ENCODE peak calls at places on chromosome 21, in seven cellular contexts. One of them, this sample, is unnamed.

GRCh38 chr21:31760931-31761330 is 29.0 kb upstream of the SCAF4 start:
- DNase-seq in retina: no peak
- DNase-seq in stimulated activated CD4-positive, alpha-beta T cell treated with anti-CD3 and anti-CD28 coated beads, Interleukin-4, amount 100 ng/mL, for 4 hours: no peak
- DNase-seq in GM12892: no peak
- DNase-seq in amniotic epithelial cell: no peak
- DNase-seq in foreskin fibroblast: no peak
- DNase-seq in endothelial cell: no peak
- DNase-seq in this sample: no peak

GRCh38 chr21:44432841-44433790 is 22.2 kb upstream of the LRRC3 start:
- DNase-seq in retina: no peak
- DNase-seq in stimulated activated CD4-positive, alpha-beta T cell treated with anti-CD3 and anti-CD28 coated beads, Interleukin-4, amount 100 ng/mL, for 4 hours: no peak
- DNase-seq in GM12892: no peak
- DNase-seq in amniotic epithelial cell: no peak
- DNase-seq in foreskin fibroblast: no peak
- DNase-seq in endothelial cell: no peak
- DNase-seq in this sample: no peak

GRCh38 chr21:39441502-39442475 is 3.8 kb downstream of the LCA5L start:
- DNase-seq in retina: no peak
- DNase-seq in stimulated activated CD4-positive, alpha-beta T cell treated with anti-CD3 and anti-CD28 coated beads, Interleukin-4, amount 100 ng/mL, for 4 hours: peak
- DNase-seq in GM12892: no peak
- DNase-seq in amniotic epithelial cell: peak
- DNase-seq in foreskin fibroblast: peak
- DNase-seq in endothelial cell: peak
- DNase-seq in this sample: peak

GRCh38 chr21:41877901-41878830 is 978 bp downstream of the PRDM15 start:
- DNase-seq in retina: peak
- DNase-seq in stimulated activated CD4-positive, alpha-beta T cell treated with anti-CD3 and anti-CD28 coated beads, Interleukin-4, amount 100 ng/mL, for 4 hours: peak
- DNase-seq in GM12892: no peak
- DNase-seq in amniotic epithelial cell: peak
- DNase-seq in foreskin fibroblast: peak
- DNase-seq in endothelial cell: no peak
- DNase-seq in this sample: peak

GRCh38 chr21:45347048-45347711 is 57.8 kb upstream of the COL18A1 start:
- DNase-seq in retina: peak
- DNase-seq in stimulated activated CD4-positive, alpha-beta T cell treated with anti-CD3 and anti-CD28 coated beads, Interleukin-4, amount 100 ng/mL, for 4 hours: no peak
- DNase-seq in GM12892: no peak
- DNase-seq in amniotic epithelial cell: no peak
- DNase-seq in foreskin fibroblast: no peak
- DNase-seq in endothelial cell: no peak
- DNase-seq in this sample: no peak

GRCh38 chr21:42175110-42175710 is 43.7 kb upstream of the ABCG1 start:
- DNase-seq in retina: no peak
- DNase-seq in stimulated activated CD4-positive, alpha-beta T cell treated with anti-CD3 and anti-CD28 coated beads, Interleukin-4, amount 100 ng/mL, for 4 hours: no peak
- DNase-seq in GM12892: no peak
- DNase-seq in amniotic epithelial cell: no peak
- DNase-seq in foreskin fibroblast: no peak
- DNase-seq in endothelial cell: no peak
- DNase-seq in this sample: no peak

GRCh38 chr21:20249401-20249800 is 748.8 kb upstream of the NCAM2 start:
- DNase-seq in retina: no peak
- DNase-seq in stimulated activated CD4-positive, alpha-beta T cell treated with anti-CD3 and anti-CD28 coated beads, Interleukin-4, amount 100 ng/mL, for 4 hours: no peak
- DNase-seq in GM12892: no peak
- DNase-seq in amniotic epithelial cell: no peak
- DNase-seq in foreskin fibroblast: no peak
- DNase-seq in endothelial cell: no peak
- DNase-seq in this sample: no peak

GRCh38 chr21:38126677-38127271 is 130.0 kb upstream of the KCNJ15 start:
- DNase-seq in retina: peak
- DNase-seq in stimulated activated CD4-positive, alpha-beta T cell treated with anti-CD3 and anti-CD28 coated beads, Interleukin-4, amount 100 ng/mL, for 4 hours: peak
- DNase-seq in GM12892: peak
- DNase-seq in amniotic epithelial cell: peak
- DNase-seq in foreskin fibroblast: peak
- DNase-seq in endothelial cell: peak
- DNase-seq in this sample: peak

GRCh38 chr21:45515241-45516061 is 26.8 kb downstream of the SLC19A1 start:
- DNase-seq in retina: no peak
- DNase-seq in stimulated activated CD4-positive, alpha-beta T cell treated with anti-CD3 and anti-CD28 coated beads, Interleukin-4, amount 100 ng/mL, for 4 hours: no peak
- DNase-seq in GM12892: no peak
- DNase-seq in amniotic epithelial cell: no peak
- DNase-seq in foreskin fibroblast: no peak
- DNase-seq in endothelial cell: no peak
- DNase-seq in this sample: no peak

GRCh38 chr21:43658094-43658725 is 1.1 kb downstream of the HSF2BP start:
- DNase-seq in retina: no peak
- DNase-seq in stimulated activated CD4-positive, alpha-beta T cell treated with anti-CD3 and anti-CD28 coated beads, Interleukin-4, amount 100 ng/mL, for 4 hours: no peak
- DNase-seq in GM12892: no peak
- DNase-seq in amniotic epithelial cell: no peak
- DNase-seq in foreskin fibroblast: no peak
- DNase-seq in endothelial cell: no peak
- DNase-seq in this sample: no peak

GRCh38 chr21:46424621-46425020 is 34.1 kb upstream of the DIP2A start:
- DNase-seq in retina: no peak
- DNase-seq in stimulated activated CD4-positive, alpha-beta T cell treated with anti-CD3 and anti-CD28 coated beads, Interleukin-4, amount 100 ng/mL, for 4 hours: no peak
- DNase-seq in GM12892: no peak
- DNase-seq in amniotic epithelial cell: no peak
- DNase-seq in foreskin fibroblast: no peak
- DNase-seq in endothelial cell: no peak
- DNase-seq in this sample: no peak